ENCODE peak calls at places on chromosomes 16 and 17, in five cellular contexts. One of them, this sample, is unnamed.

GRCh38 chr16:72309001-72309400 is 137.0 kb upstream of the PMFBP1 start:
- DNase-seq in testis: peak; percentile 20
- DNase-seq in cardiac fibroblast: no peak
- DNase-seq in choroid plexus epithelial cell: peak; percentile 15
- DNase-seq in fibroblast of the aortic adventitia: no peak
- DNase-seq in this sample: no peak

GRCh38 chr17:38574712-38575111 is 31.0 kb downstream of the SRCIN1 start:
- DNase-seq in testis: no peak
- DNase-seq in cardiac fibroblast: no peak
- DNase-seq in choroid plexus epithelial cell: no peak
- DNase-seq in fibroblast of the aortic adventitia: no peak
- DNase-seq in this sample: no peak

GRCh38 chr17:28854457-28855382 is at the start of gene ERAL1:
- DNase-seq in testis: peak; percentile 94
- DNase-seq in cardiac fibroblast: peak; percentile 87
- DNase-seq in choroid plexus epithelial cell: peak; percentile 90
- DNase-seq in fibroblast of the aortic adventitia: peak; percentile 86
- DNase-seq in this sample: peak; percentile 97

GRCh38 chr16:2846511-2847310 is 11.3 kb downstream of the PRSS22 start:
- DNase-seq in testis: no peak
- DNase-seq in cardiac fibroblast: peak; percentile 77
- DNase-seq in choroid plexus epithelial cell: peak; percentile 52
- DNase-seq in fibroblast of the aortic adventitia: peak; percentile 64
- DNase-seq in this sample: no peak

GRCh38 chr17:47837401-47838039 is 3.6 kb downstream of the SCRN2 start:
- DNase-seq in testis: peak; percentile 30
- DNase-seq in cardiac fibroblast: no peak
- DNase-seq in choroid plexus epithelial cell: peak; percentile 16
- DNase-seq in fibroblast of the aortic adventitia: no peak
- DNase-seq in this sample: no peak

GRCh38 chr16:30464078-30464477 is 8.5 kb upstream of the ITGAL start:
- DNase-seq in testis: no peak
- DNase-seq in cardiac fibroblast: no peak
- DNase-seq in choroid plexus epithelial cell: no peak
- DNase-seq in fibroblast of the aortic adventitia: no peak
- DNase-seq in this sample: no peak

GRCh38 chr16:89170346-89171215 is 967 bp upstream of the CDH15 start:
- DNase-seq in testis: no peak
- DNase-seq in cardiac fibroblast: no peak
- DNase-seq in choroid plexus epithelial cell: no peak
- DNase-seq in fibroblast of the aortic adventitia: no peak
- DNase-seq in this sample: no peak

GRCh38 chr17:19357351-19358140 is 5.0 kb downstream of the B9D1 start:
- DNase-seq in testis: no peak
- DNase-seq in cardiac fibroblast: no peak
- DNase-seq in choroid plexus epithelial cell: no peak
- DNase-seq in fibroblast of the aortic adventitia: no peak
- DNase-seq in this sample: peak; percentile 68

GRCh38 chr17:51000835-51001638 is 119.6 kb downstream of the SPAG9 start:
- DNase-seq in testis: no peak
- DNase-seq in cardiac fibroblast: peak; percentile 81
- DNase-seq in choroid plexus epithelial cell: peak; percentile 90
- DNase-seq in fibroblast of the aortic adventitia: peak; percentile 90
- DNase-seq in this sample: no peak

GRCh38 chr17:34519286-34519685 is 60.1 kb upstream of the TMEM132E start:
- DNase-seq in testis: peak; percentile 41
- DNase-seq in cardiac fibroblast: no peak
- DNase-seq in choroid plexus epithelial cell: peak; percentile 2
- DNase-seq in fibroblast of the aortic adventitia: no peak
- DNase-seq in this sample: no peak

GRCh38 chr17:68777243-68777855 is 176.2 kb upstream of the FAM20A start:
- DNase-seq in testis: peak; percentile 77
- DNase-seq in cardiac fibroblast: peak; percentile 85
- DNase-seq in choroid plexus epithelial cell: peak; percentile 85
- DNase-seq in fibroblast of the aortic adventitia: peak; percentile 91
- DNase-seq in this sample: no peak

GRCh38 chr17:81004336-81005015 is 12.8 kb downstream of the CHMP6 start:
- DNase-seq in testis: no peak
- DNase-seq in cardiac fibroblast: no peak
- DNase-seq in choroid plexus epithelial cell: no peak
- DNase-seq in fibroblast of the aortic adventitia: no peak
- DNase-seq in this sample: no peak

GRCh38 chr16:2482181-2483107 is 7.5 kb downstream of the TBC1D24 start:
- DNase-seq in testis: peak; percentile 71
- DNase-seq in cardiac fibroblast: peak; percentile 42
- DNase-seq in choroid plexus epithelial cell: peak; percentile 13
- DNase-seq in fibroblast of the aortic adventitia: peak; percentile 64
- DNase-seq in this sample: no peak

GRCh38 chr17:46194393-46195216 is 1.4 kb upstream of the KANSL1 start:
- DNase-seq in testis: no peak
- DNase-seq in cardiac fibroblast: peak; percentile 73
- DNase-seq in choroid plexus epithelial cell: peak; percentile 67
- DNase-seq in fibroblast of the aortic adventitia: peak; percentile 61
- DNase-seq in this sample: no peak

GRCh38 chr17:28897769-28898259 is 281 bp upstream of the FLOT2 start:
- DNase-seq in testis: peak; percentile 58
- DNase-seq in cardiac fibroblast: no peak
- DNase-seq in choroid plexus epithelial cell: no peak
- DNase-seq in fibroblast of the aortic adventitia: no peak
- DNase-seq in this sample: no peak

GRCh38 chr16:87593710-87594258 is 8.5 kb upstream of the JPH3 start:
- DNase-seq in testis: no peak
- DNase-seq in cardiac fibroblast: no peak
- DNase-seq in choroid plexus epithelial cell: no peak
- DNase-seq in fibroblast of the aortic adventitia: no peak
- DNase-seq in this sample: no peak

GRCh38 chr17:8985054-8985701 is 19.7 kb upstream of the PIK3R5 start:
- DNase-seq in testis: no peak
- DNase-seq in cardiac fibroblast: no peak
- DNase-seq in choroid plexus epithelial cell: no peak
- DNase-seq in fibroblast of the aortic adventitia: no peak
- DNase-seq in this sample: no peak

GRCh38 chr17:60473788-60474187 is 51.5 kb downstream of the CHCT1 start:
- DNase-seq in testis: no peak
- DNase-seq in cardiac fibroblast: no peak
- DNase-seq in choroid plexus epithelial cell: no peak
- DNase-seq in fibroblast of the aortic adventitia: peak; percentile 37
- DNase-seq in this sample: no peak

GRCh38 chr17:77178050-77178449 is 37.3 kb downstream of the SEC14L1 start:
- DNase-seq in testis: peak; percentile 12
- DNase-seq in cardiac fibroblast: no peak
- DNase-seq in choroid plexus epithelial cell: no peak
- DNase-seq in fibroblast of the aortic adventitia: no peak
- DNase-seq in this sample: no peak

GRCh38 chr17:13492351-13493122 is 109.2 kb downstream of the HS3ST3A1 start:
- DNase-seq in testis: no peak
- DNase-seq in cardiac fibroblast: no peak
- DNase-seq in choroid plexus epithelial cell: no peak
- DNase-seq in fibroblast of the aortic adventitia: no peak
- DNase-seq in this sample: no peak

GRCh38 chr16:1493746-1494094 is 560 bp downstream of the TELO2 start:
- DNase-seq in testis: no peak
- DNase-seq in cardiac fibroblast: peak; percentile 20
- DNase-seq in choroid plexus epithelial cell: no peak
- DNase-seq in fibroblast of the aortic adventitia: peak; percentile 23
- DNase-seq in this sample: no peak

GRCh38 chr17:46876353-46876887 is 25.0 kb downstream of the WNT9B start:
- DNase-seq in testis: no peak
- DNase-seq in cardiac fibroblast: no peak
- DNase-seq in choroid plexus epithelial cell: no peak
- DNase-seq in fibroblast of the aortic adventitia: no peak
- DNase-seq in this sample: peak; percentile 89

GRCh38 chr16:80372341-80372740 is 168.5 kb upstream of the DYNLRB2 start:
- DNase-seq in testis: no peak
- DNase-seq in cardiac fibroblast: no peak
- DNase-seq in choroid plexus epithelial cell: no peak
- DNase-seq in fibroblast of the aortic adventitia: no peak
- DNase-seq in this sample: no peak

GRCh38 chr17:17476865-17477467 is at the start of gene MED9:
- DNase-seq in testis: peak; percentile 94
- DNase-seq in cardiac fibroblast: peak; percentile 91
- DNase-seq in choroid plexus epithelial cell: peak; percentile 88
- DNase-seq in fibroblast of the aortic adventitia: peak; percentile 88
- DNase-seq in this sample: no peak

GRCh38 chr17:44961921-44962350 is 6.2 kb downstream of the C1QL1 start:
- DNase-seq in testis: no peak
- DNase-seq in cardiac fibroblast: no peak
- DNase-seq in choroid plexus epithelial cell: peak; percentile 37
- DNase-seq in fibroblast of the aortic adventitia: no peak
- DNase-seq in this sample: no peak
- TF ChIP-seq CTCF in testis: no peak
- TF ChIP-seq CTCF in cardiac fibroblast: no peak
- TF ChIP-seq CTCF in choroid plexus epithelial cell: peak; percentile 40
- TF ChIP-seq CTCF in fibroblast of the aortic adventitia: no peak
- TF ChIP-seq CTCF in this sample: peak; percentile 25

DNA sequence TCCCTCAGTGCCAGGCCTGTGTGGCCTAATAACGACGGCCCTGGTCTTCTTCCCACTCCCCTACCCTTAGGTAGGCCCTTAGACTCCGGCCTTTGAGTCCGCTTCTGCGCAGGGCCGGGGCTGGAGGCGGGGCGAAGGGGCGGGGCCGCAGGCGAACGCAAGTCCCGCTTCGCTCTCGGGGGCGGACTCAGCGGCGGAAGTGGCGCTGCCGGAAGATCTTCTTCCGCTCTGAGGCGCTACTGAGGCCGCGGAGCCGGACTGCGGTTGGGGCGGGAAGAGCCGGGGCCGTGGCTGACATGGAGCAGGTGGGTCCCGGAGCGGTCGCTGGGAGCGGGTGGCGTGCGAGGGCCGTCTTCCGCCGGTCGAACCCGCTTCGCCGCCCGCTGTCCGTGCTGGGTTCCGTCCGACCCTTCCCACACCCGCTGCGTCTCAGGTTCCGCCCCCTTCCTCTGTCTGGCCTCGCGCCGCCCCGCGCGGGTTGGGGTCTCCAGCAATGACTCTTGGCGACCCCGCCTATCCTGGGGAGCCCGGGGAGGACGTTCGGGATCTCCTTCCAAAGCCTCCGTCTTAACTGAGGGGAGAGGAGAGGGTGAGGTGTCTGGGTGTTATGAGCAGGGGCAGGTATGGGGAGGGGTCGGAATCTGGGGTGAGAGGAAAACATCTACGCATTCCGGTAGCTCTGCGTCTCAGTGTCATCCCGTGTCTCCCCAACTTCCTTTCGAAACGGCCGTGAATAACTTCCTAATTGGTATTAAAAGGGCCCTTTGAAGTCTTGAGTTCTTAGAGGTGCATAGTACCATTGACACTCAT is at the start of gene STARD3:
- DNase-seq in testis: peak; percentile 95
- DNase-seq in cardiac fibroblast: peak; percentile 85
- DNase-seq in choroid plexus epithelial cell: peak; percentile 91
- DNase-seq in fibroblast of the aortic adventitia: peak; percentile 85
- DNase-seq in this sample: no peak
- TF ChIP-seq CTCF in testis: no peak
- TF ChIP-seq CTCF in cardiac fibroblast: peak; percentile 16
- TF ChIP-seq CTCF in choroid plexus epithelial cell: no peak
- TF ChIP-seq CTCF in fibroblast of the aortic adventitia: peak; percentile 27
- TF ChIP-seq CTCF in this sample: peak; percentile 57

GRCh38 chr17:79681101-79681621 is 49.6 kb upstream of the ENPP7 start:
- DNase-seq in testis: no peak
- DNase-seq in cardiac fibroblast: no peak
- DNase-seq in choroid plexus epithelial cell: no peak
- DNase-seq in fibroblast of the aortic adventitia: no peak
- DNase-seq in this sample: peak; percentile 72
- TF ChIP-seq CTCF in testis: no peak
- TF ChIP-seq CTCF in cardiac fibroblast: no peak
- TF ChIP-seq CTCF in choroid plexus epithelial cell: no peak
- TF ChIP-seq CTCF in fibroblast of the aortic adventitia: no peak
- TF ChIP-seq CTCF in this sample: no peak

DNA sequence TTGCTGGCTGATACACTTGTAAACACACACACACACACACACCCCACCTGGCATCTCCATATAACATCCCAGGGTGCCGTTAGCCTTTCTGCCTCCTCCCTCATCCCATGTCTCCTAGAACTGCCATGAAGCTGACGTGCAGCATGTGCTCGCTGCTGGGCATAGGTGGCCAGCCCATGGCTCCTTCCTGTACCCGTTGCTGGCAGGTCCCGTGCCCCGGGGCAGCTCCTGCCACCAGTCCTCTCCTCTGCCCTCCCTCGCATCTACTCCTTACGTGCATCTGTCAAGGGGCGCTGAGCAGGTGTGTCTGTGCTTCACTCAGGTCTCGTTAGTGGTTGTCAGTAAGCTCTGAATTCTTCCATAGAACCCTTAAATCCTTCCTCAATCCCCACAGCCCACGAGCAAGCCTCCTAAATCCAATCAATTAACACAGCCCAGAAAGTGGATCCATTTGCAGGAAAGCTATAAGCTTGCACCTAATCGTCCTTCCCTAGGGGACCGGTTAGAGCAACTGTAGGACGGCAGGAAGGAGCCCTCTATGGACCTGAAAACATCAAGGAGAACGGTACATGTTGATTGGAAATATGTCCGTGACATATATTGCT is 218.1 kb upstream of the FOXF1 start:
- DNase-seq in testis: no peak
- DNase-seq in cardiac fibroblast: no peak
- DNase-seq in choroid plexus epithelial cell: no peak
- DNase-seq in fibroblast of the aortic adventitia: no peak
- DNase-seq in this sample: no peak
- TF ChIP-seq CTCF in testis: no peak
- TF ChIP-seq CTCF in cardiac fibroblast: no peak
- TF ChIP-seq CTCF in choroid plexus epithelial cell: no peak
- TF ChIP-seq CTCF in fibroblast of the aortic adventitia: no peak
- TF ChIP-seq CTCF in this sample: no peak

DNA sequence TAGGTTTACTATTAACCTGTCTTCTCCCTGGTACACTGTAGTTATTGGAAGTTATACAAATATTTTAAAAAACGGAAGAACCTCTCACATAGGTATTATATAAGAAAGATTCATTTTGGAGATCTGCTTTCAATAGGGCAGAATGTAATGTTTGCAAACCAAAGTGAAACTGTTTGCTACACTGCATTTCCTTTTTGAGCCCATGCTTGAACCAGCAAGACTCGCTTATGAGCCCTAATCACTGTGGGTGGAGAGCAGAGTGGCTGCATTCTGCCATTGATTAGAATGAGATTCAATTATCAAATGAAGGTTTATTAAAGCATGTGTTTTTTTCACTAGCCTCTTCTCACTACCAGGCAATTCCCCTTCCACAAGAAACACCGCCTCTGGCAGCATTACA is 589.7 kb downstream of the CDH11 start:
- DNase-seq in testis: no peak
- DNase-seq in cardiac fibroblast: no peak
- DNase-seq in choroid plexus epithelial cell: no peak
- DNase-seq in fibroblast of the aortic adventitia: no peak
- DNase-seq in this sample: no peak
- TF ChIP-seq CTCF in testis: no peak
- TF ChIP-seq CTCF in cardiac fibroblast: no peak
- TF ChIP-seq CTCF in choroid plexus epithelial cell: no peak
- TF ChIP-seq CTCF in fibroblast of the aortic adventitia: no peak
- TF ChIP-seq CTCF in this sample: no peak

GRCh38 chr17:63700528-63701441 is 860 bp upstream of the LIMD2 start:
- DNase-seq in testis: peak; percentile 53
- DNase-seq in cardiac fibroblast: peak; percentile 41
- DNase-seq in choroid plexus epithelial cell: peak; percentile 67
- DNase-seq in fibroblast of the aortic adventitia: no peak
- DNase-seq in this sample: no peak
- TF ChIP-seq CTCF in testis: peak; percentile 9
- TF ChIP-seq CTCF in cardiac fibroblast: no peak
- TF ChIP-seq CTCF in choroid plexus epithelial cell: peak; percentile 26
- TF ChIP-seq CTCF in fibroblast of the aortic adventitia: no peak
- TF ChIP-seq CTCF in this sample: peak; percentile 71

This sample was measured in chondrocyte.